ENCODE peak calls at places on chromosome X, in eight cellular contexts. J, Z, K, E, M, Y, P and S are unnamed samples.
A peak's percentile ranks its signal among the peaks of the same experiment; 100 is the strongest.

GRCh38 chrX:7170903-7171302 is 22.9 kb upstream of the PUDP start:
- DNase-seq in J (no peak), Z (peak; percentile 13), K (no peak), E (no peak), M (no peak), Y (no peak), P (no peak), S (no peak)

GRCh38 chrX:49177338-49177833 is 5.7 kb downstream of the PLP2 start:
- DNase-seq in J (no peak), Z (no peak), K (no peak), E (no peak), M (no peak), Y (no peak), P (no peak), S (no peak)

GRCh38 chrX:1778817-1779216 is 164.0 kb downstream of the ASMT start:
- DNase-seq in J (no peak), Z (no peak), K (no peak), E (no peak), M (no peak), Y (no peak), P (no peak), S (no peak)

GRCh38 chrX:110391086-110391485 is 32.4 kb downstream of the RTL9 start:
- DNase-seq in J (no peak), Z (no peak), K (no peak), E (no peak), M (no peak), Y (no peak), P (no peak), S (no peak)

GRCh38 chrX:25017667-25018247 is 2.0 kb upstream of the ARX start:
- DNase-seq in J (no peak), Z (peak; percentile 50), K (no peak), E (no peak), M (no peak), Y (peak; percentile 79), P (no peak), S (no peak)

GRCh38 chrX:150587585-150588503 is 19.4 kb downstream of the MTM1 start:
- DNase-seq in J (no peak), Z (peak; percentile 33), K (peak; percentile 46), E (no peak), M (peak; percentile 17), Y (peak; percentile 39), P (peak; percentile 7), S (no peak)

GRCh38 chrX:13125188-13125587 is 80.8 kb upstream of the FAM9C start:
- DNase-seq in J (no peak), Z (no peak), K (no peak), E (no peak), M (no peak), Y (no peak), P (no peak), S (no peak)

GRCh38 chrX:618761-619450 is 11.7 kb upstream of the SHOX start:
- DNase-seq in J (no peak), Z (no peak), K (no peak), E (no peak), M (no peak), Y (no peak), P (peak; percentile 18), S (peak; percentile 28)

GRCh38 chrX:33205321-33205720 is 6.0 kb downstream of the DMD start:
- DNase-seq in J (no peak), Z (no peak), K (no peak), E (no peak), M (no peak), Y (no peak), P (no peak), S (no peak)

GRCh38 chrX:72685810-72686465 is 28.2 kb downstream of the PHKA1 start:
- DNase-seq in J (no peak), Z (no peak), K (peak; percentile 0), E (no peak), M (peak; percentile 39), Y (no peak), P (no peak), S (no peak)

GRCh38 chrX:129932137-129932791 is 26.3 kb downstream of the UTP14A start:
- DNase-seq in J (peak; percentile 91), Z (peak; percentile 84), K (peak; percentile 86), E (peak; percentile 92), M (peak; percentile 93), Y (peak; percentile 89), P (peak; percentile 94), S (peak; percentile 61)

GRCh38 chrX:134460005-134460860 is at the start of gene HPRT1:
- DNase-seq in J (peak; percentile 76), Z (peak; percentile 84), K (peak; percentile 64), E (peak; percentile 91), M (peak; percentile 73), Y (peak; percentile 80), P (peak; percentile 86), S (peak; percentile 65)

GRCh38 chrX:150643271-150643670 is 49.9 kb upstream of the MTMR1 start:
- DNase-seq in J (no peak), Z (no peak), K (peak; percentile 16), E (no peak), M (peak; percentile 2), Y (no peak), P (no peak), S (no peak)

GRCh38 chrX:21375795-21376069 is 1.5 kb downstream of the CNKSR2 start:
- DNase-seq in J (no peak), Z (peak; percentile 15), K (no peak), E (no peak), M (no peak), Y (no peak), P (peak; percentile 4), S (no peak)

GRCh38 chrX:3286196-3286920 is 60.1 kb downstream of the MXRA5 start:
- DNase-seq in J (no peak), Z (no peak), K (peak; percentile 79), E (no peak), M (peak; percentile 82), Y (no peak), P (no peak), S (no peak)

GRCh38 chrX:93419642-93420041 is 253.7 kb downstream of the NAP1L3 start:
- DNase-seq in J (no peak), Z (no peak), K (no peak), E (no peak), M (no peak), Y (no peak), P (no peak), S (no peak)

GRCh38 chrX:646228-646495 is 15.6 kb downstream of the SHOX start:
- DNase-seq in J (no peak), Z (no peak), K (no peak), E (no peak), M (no peak), Y (no peak), P (no peak), S (no peak)

GRCh38 chrX:130110379-130111219 is at the start of gene ELF4:
- DNase-seq in J (peak; percentile 50), Z (no peak), K (peak; percentile 57), E (peak; percentile 80), M (peak; percentile 57), Y (peak; percentile 55), P (peak; percentile 85), S (peak; percentile 43)

GRCh38 chrX:16664059-16664458 is 14.1 kb downstream of the S100G start:
- DNase-seq in J (no peak), Z (no peak), K (peak; percentile 28), E (no peak), M (no peak), Y (no peak), P (no peak), S (no peak)
- TF ChIP-seq CTCF in J (no peak), Z (no peak), K (no peak), E (no peak), M (peak; percentile 21), Y (no peak), P (no peak), S (no peak)

GRCh38 chrX:46298821-46299220 is 246.4 kb downstream of the ZNF674 start:
- DNase-seq in J (no peak), Z (no peak), K (peak; percentile 20), E (no peak), M (peak; percentile 55), Y (no peak), P (no peak), S (no peak)

GRCh38 chrX:46301903-46302302 is 243.3 kb downstream of the ZNF674 start:
- DNase-seq in J (no peak), Z (no peak), K (no peak), E (no peak), M (no peak), Y (no peak), P (no peak), S (no peak)

GRCh38 chrX:46294234-46294633 is 251.0 kb downstream of the ZNF674 start:
- DNase-seq in J (no peak), Z (no peak), K (peak; percentile 21), E (no peak), M (peak; percentile 89), Y (no peak), P (no peak), S (no peak)

DNA sequence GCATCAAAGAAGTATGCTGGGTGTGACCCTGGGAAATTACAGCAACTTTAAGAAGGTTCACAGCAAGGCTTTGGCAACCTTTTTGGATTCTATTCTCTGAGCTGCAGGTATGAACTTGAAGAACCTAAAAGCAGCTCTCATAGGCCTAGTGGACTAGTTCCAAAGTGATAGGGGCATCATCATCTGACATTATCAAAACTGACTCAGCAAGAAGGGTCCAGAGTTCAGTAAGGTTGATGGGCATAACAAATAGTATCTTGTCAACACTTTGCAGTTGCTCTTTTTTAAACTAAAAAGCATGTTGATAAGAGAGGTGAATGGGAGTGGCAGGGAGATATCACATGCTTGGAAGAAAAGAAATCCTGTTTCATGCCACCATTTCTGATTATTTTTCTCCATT is 249.3 kb downstream of the ZNF674 start:
- DNase-seq in J (no peak), Z (no peak), K (no peak), E (no peak), M (no peak), Y (no peak), P (no peak), S (no peak)
- TF ChIP-seq CTCF in J (no peak), Z (no peak), K (no peak), E (no peak), M (no peak), Y (no peak), P (no peak), S (no peak)

DNA sequence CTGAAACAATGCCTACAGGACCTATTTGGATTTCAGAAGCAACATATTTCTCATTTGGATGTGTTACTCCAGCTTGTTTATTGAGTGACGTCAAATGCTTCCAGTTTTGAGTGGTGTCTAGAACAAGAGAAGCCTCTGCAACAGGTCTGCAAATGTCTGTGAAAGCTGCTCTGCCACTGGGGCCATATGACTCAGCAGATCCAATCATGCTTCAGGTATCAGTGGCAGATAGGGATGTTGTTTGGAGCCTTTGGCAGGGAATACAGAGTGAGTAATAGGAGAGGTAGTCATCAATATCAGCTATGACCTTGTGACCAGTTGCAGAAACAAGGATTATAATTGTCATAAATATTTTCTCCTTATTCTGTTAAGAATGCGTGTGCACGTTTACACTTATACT is 141.1 kb upstream of the ZXDA start:
- DNase-seq in J (no peak), Z (no peak), K (no peak), E (no peak), M (no peak), Y (no peak), P (no peak), S (no peak)
- TF ChIP-seq CTCF in J (no peak), Z (no peak), K (no peak), E (no peak), M (no peak), Y (no peak), P (no peak), S (no peak)

DNA sequence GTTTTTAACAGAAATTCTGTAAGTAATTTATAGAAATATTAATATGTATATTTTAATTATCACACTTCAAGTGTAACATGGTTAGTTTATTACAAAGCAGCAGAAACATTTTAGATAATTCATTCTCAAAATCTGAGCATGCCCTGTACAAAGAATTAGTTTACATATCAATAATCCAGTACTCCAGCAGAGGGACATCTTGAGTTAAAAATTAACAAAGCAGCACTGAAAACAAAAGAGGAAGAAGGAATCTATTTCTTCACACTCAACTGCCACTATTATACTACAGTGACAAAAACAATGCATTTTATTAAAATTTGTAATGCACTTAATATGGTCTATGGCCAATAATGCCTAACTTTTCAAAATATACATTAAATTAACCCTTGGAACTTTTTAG is 179.1 kb upstream of the KLHL4 start:
- DNase-seq in J (no peak), Z (no peak), K (peak; percentile 42), E (no peak), M (no peak), Y (no peak), P (no peak), S (no peak)
- TF ChIP-seq CTCF in J (peak; percentile 32), Z (peak; percentile 62), K (peak; percentile 33), E (no peak), M (no peak), Y (no peak), P (no peak), S (peak; percentile 60)